ENCODE peak calls at places on chromosomes 4 and X, in six cellular contexts. L is HFFc6, N is omental fat pad, M is keratinocyte, K is uterus, U is BE2C. Q is an unnamed sample.

GRCh38 chr4:5998333-5998936 is 19.8 kb downstream of the C4orf50 start:
- DNase-seq in M (peak), N (no peak), L (peak), K (peak), U (peak), Q (peak)

GRCh38 chr4:74996996-74997395 is 64.1 kb downstream of the PARM1 start:
- DNase-seq in L (no peak), M (no peak), U (no peak), N (no peak), K (no peak), Q (no peak)

GRCh38 chrX:52284865-52285264 is 84.0 kb upstream of the XAGE2 start:
- DNase-seq in N (no peak), K (no peak), M (no peak), L (no peak), U (no peak), Q (no peak)

GRCh38 chr4:8601556-8601955 is 9.0 kb downstream of the CPZ start:
- DNase-seq in M (no peak), U (no peak), N (no peak), L (no peak), K (no peak), Q (no peak)

GRCh38 chrX:22534643-22535042 is 261.9 kb downstream of the CBLL2 start:
- DNase-seq in M (peak), L (peak), N (no peak), U (no peak), K (peak), Q (peak)

GRCh38 chrX:9738146-9738545 is 27.5 kb downstream of the GPR143 start:
- DNase-seq in M (no peak), L (no peak), N (no peak), K (no peak), U (no peak), Q (no peak)

GRCh38 chr4:24922416-24922815 is 9.6 kb upstream of the CCDC149 start:
- DNase-seq in N (no peak), U (no peak), K (no peak), L (peak), M (no peak), Q (no peak)

GRCh38 chr4:126271266-126271665 is 956.5 kb downstream of the FAT4 start:
- DNase-seq in M (no peak), U (no peak), K (no peak), L (no peak), N (no peak), Q (no peak)

GRCh38 chr4:139312552-139313332 is 10.5 kb upstream of the NDUFC1 start:
- DNase-seq in U (no peak), M (no peak), K (no peak), L (no peak), N (no peak), Q (no peak)

GRCh38 chrX:8815460-8816065 is 14.4 kb upstream of the FAM9A start:
- DNase-seq in L (peak), U (peak), N (no peak), K (no peak), M (no peak), Q (no peak)

GRCh38 chr4:138938371-138938699 is 77.2 kb upstream of the NOCT start:
- DNase-seq in K (no peak), L (peak), M (no peak), N (no peak), U (no peak), Q (peak)

GRCh38 chrX:122982521-122982920 is 201.6 kb upstream of the GRIA3 start:
- DNase-seq in U (no peak), N (no peak), L (no peak), M (no peak), K (no peak), Q (no peak)

GRCh38 chr4:175671491-175671934 is 140.6 kb downstream of the GPM6A start:
- DNase-seq in U (peak), K (no peak), L (no peak), M (no peak), N (no peak), Q (no peak)

GRCh38 chrX:133989491-133989890 is 4.1 kb upstream of the GPC3 start:
- DNase-seq in L (no peak), N (no peak), M (no peak), U (no peak), K (no peak), Q (no peak)

GRCh38 chrX:124212622-124213021 is 119.8 kb upstream of the TEX13D start:
- DNase-seq in M (no peak), U (no peak), L (no peak), K (no peak), N (no peak), Q (no peak)

GRCh38 chrX:55011294-55011693 is 11.1 kb downstream of the APEX2 start:
- DNase-seq in U (no peak), K (no peak), L (no peak), N (no peak), M (no peak), Q (no peak)

GRCh38 chr4:174520655-174521054 is 1.6 kb downstream of the HPGD start:
- DNase-seq in L (no peak), N (no peak), U (no peak), M (no peak), K (no peak), Q (no peak)

GRCh38 chr4:159006202-159006601 is 96.7 kb upstream of the RAPGEF2 start:
- DNase-seq in K (no peak), N (no peak), M (no peak), U (no peak), L (peak), Q (no peak)
- TF ChIP-seq CTCF in K (no peak), N (no peak), M (no peak), U (no peak), L (no peak), Q (no peak)

DNA sequence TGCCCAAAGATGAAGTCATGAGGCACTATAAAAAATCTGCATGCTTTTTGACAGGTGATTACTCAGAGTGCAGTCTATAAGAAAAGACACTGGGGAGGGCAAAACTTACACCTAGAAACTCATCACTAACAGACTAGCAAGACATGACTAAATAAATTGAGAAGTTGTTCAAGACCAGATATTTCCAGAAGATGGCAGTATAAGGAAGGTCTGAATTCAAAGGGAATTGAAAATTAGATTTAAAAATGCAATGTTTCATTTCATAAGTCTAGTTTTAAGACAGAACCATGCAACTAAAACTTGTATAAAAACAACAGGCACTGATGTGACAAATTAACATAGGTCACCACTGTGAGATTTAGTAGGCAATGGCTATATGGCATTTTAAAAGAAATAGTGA is 232.5 kb upstream of the POF1B start:
- DNase-seq in U (no peak), K (no peak), N (no peak), M (no peak), L (peak), Q (no peak)
- TF ChIP-seq CTCF in U (peak), K (no peak), N (no peak), M (peak), L (peak), Q (peak)

DNA sequence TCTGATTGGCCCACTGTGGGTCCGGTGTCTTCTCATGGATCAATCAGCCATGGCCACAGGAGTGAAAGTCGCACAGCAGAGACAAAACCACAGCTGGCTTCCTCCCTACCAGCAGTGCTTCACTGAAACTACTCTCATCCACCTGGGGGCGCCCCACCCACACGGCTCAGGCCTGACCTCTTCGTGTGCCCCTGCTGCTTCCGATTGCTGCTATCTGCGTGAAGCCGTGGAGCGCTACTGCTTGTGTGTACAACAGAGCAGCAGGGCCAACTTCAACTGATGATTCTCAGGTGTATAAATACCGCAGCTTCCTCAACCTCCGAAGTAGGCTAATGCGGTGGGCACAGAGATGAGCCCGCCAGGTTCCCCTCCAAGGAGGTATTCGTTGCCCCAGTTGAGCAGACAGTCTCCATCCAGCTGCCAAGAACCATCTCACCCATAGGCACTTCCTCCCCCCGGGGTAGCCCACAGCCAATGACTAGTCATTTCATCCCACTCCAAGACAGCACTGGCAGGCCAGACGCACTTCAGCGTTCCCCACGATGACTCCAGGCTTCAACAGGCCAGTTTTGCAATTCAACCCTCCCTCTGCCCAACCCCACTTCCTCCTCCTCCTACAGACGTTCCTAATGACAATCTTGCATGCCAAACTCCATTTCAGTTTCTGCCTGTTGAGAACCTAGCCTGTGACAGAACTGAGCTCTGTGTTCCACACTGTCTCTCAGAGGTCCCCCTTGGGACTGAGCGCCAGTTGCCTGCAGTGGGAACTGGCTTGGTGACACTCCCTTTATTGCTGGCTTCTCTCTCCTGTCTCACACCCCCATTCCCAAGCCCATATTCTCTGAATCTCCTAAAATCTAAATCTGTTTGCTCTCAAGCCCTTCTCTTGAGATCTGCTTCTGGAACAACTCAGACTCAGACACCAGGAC is 41.3 kb upstream of the ATP6AP2 start:
- DNase-seq in L (peak), M (no peak), N (peak), K (peak), U (peak), Q (peak)
- TF ChIP-seq CTCF in L (peak), M (no peak), N (no peak), K (no peak), U (peak), Q (peak)

DNA sequence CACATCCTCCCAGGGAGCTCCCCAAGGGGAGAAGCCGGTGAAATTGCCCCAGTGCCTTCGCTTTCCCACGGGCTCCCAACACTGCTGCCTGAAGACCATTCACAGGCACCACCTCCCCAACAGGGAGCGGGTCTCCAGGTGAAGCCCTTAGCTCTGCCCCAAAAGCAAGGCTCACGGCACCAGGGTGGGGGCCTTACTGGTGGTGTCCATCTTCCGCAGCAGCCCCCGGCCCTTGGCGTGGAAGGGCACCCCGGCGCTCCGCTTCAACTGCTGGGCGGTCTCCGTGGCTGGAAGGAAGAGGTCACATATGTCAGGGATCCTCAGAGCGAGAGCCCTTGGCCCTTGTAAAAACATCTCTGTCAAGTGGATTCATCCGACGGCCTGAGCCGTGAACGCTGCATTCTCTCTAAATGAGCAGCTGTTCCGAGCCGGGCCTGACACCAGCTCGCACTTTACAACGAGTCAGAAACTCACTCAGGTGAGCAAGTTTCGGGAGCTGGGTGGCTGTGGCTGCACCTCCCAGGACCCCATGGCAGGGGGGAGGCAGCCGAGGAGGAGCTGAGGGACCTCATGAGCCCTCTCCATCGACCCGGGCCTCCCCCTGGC is 20.9 kb downstream of the NELFA start:
- DNase-seq in K (no peak), L (no peak), M (no peak), U (no peak), N (no peak), Q (no peak)
- TF ChIP-seq CTCF in K (no peak), L (no peak), M (no peak), U (no peak), N (no peak), Q (no peak)

GRCh38 chrX:5458300-5458699 is 770.4 kb downstream of the NLGN4X start:
- DNase-seq in L (no peak), U (no peak), K (no peak), N (no peak), M (no peak), Q (no peak)
- TF ChIP-seq CTCF in L (no peak), U (no peak), K (no peak), N (no peak), M (no peak), Q (no peak)

GRCh38 chr4:26032142-26032541 is 118.1 kb downstream of the SMIM20 start:
- DNase-seq in K (no peak), M (no peak), N (no peak), L (peak), U (no peak), Q (no peak)

GRCh38 chr4:26030780-26031179 is 116.8 kb downstream of the SMIM20 start:
- DNase-seq in M (no peak), K (no peak), L (no peak), U (no peak), N (no peak), Q (no peak)

GRCh38 chr4:26033389-26033788 is 119.4 kb downstream of the SMIM20 start:
- DNase-seq in M (no peak), K (no peak), N (no peak), U (no peak), L (no peak), Q (no peak)

GRCh38 chr4:26031704-26032103 is 117.7 kb downstream of the SMIM20 start:
- DNase-seq in L (no peak), N (no peak), M (no peak), K (no peak), U (no peak), Q (no peak)

DNA sequence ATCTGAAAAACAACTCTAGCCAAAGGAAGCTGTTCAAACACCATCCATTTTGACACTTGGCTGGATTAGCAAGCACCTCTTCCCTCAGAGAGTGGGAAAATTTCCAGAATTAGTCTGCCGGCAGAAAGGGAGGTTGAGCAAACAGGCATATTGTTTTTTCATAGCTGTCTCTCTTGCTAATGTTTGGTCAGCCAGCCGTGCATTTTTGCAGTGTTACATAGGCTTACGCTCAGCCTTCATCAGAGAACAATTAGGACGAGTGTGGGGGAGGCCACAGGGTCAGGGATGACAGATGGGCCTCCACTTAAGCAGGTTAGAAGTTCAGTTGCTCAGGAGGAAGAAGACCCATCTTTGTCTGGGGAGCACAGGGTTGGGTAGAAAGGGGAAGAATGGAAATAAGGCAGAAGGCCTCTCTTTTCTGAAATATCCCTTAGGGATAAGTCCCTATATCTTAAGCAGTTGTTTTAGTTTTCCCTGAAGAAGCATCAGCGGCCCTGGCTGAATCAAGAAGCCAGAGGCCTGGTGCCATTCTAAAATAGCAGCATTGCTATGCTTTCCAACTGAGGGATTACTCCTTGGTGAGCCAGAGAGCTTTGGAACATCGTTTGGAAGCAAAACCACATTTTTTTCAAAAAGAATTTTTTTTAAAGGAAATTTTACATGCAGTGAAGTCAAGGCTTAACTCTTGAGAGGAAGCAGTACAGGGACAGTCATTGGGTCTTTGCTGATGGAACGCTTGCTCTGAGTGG is 118.7 kb downstream of the SMIM20 start:
- DNase-seq in M (no peak), L (peak), K (peak), U (no peak), N (no peak), Q (peak)
- TF ChIP-seq CTCF in M (no peak), L (no peak), K (no peak), U (no peak), N (no peak), Q (no peak)